ENCODE peak calls at places on chromosomes 7 and 10, in five cellular contexts. I, C, X, Q and A are unnamed samples.

GRCh38 chr7:75656740-75657139 is 82.0 kb downstream of the HIP1 start:
- DNase-seq in Q (no peak), C (no peak), X (no peak), I (no peak), A (no peak)

GRCh38 chr10:71486465-71487114 is 89.9 kb downstream of the CDH23 start:
- DNase-seq in Q (peak; percentile 24), X (no peak), C (no peak), I (no peak), A (no peak)

GRCh38 chr7:1457949-1458675 is 1.2 kb downstream of the MICALL2 start:
- DNase-seq in I (no peak), Q (no peak), X (no peak), C (no peak), A (no peak)

GRCh38 chr7:36455646-36456045 is 66.0 kb downstream of the ANLN start:
- DNase-seq in Q (no peak), X (no peak), I (no peak), C (no peak), A (no peak)

GRCh38 chr7:151425670-151426075 is 14.3 kb downstream of the CRYGN start:
- DNase-seq in I (no peak), Q (no peak), C (no peak), X (no peak), A (no peak)

GRCh38 chr7:81446212-81446611 is 323.6 kb downstream of the HGF start:
- DNase-seq in C (no peak), X (no peak), Q (no peak), I (no peak), A (no peak)

GRCh38 chr7:155743197-155743596 is 69.1 kb downstream of the SHH start:
- DNase-seq in Q (no peak), C (no peak), X (no peak), I (no peak), A (no peak)

GRCh38 chr10:62589689-62590088 is 214.8 kb upstream of the ADO start:
- DNase-seq in Q (no peak), C (no peak), X (no peak), I (no peak), A (no peak)

GRCh38 chr10:71344916-71345557 is 26.0 kb downstream of the SLC29A3 start:
- DNase-seq in C (no peak), X (no peak), I (no peak), Q (no peak), A (no peak)

GRCh38 chr7:40583653-40584424 is 449.0 kb downstream of the SUGCT start:
- DNase-seq in I (no peak), Q (peak; percentile 51), C (no peak), X (no peak), A (no peak)

GRCh38 chr10:17229967-17230682 is 2.1 kb downstream of the VIM start:
- DNase-seq in I (peak; percentile 95), C (peak; percentile 89), X (peak; percentile 90), Q (peak; percentile 72), A (peak; percentile 57)

GRCh38 chr7:128755075-128755474 is 15.9 kb downstream of the CALU start:
- DNase-seq in C (no peak), I (peak; percentile 0), Q (no peak), X (no peak), A (no peak)

GRCh38 chr7:123641901-123642300 is 13.8 kb upstream of the LMOD2 start:
- DNase-seq in X (no peak), I (no peak), C (no peak), Q (no peak), A (no peak)

GRCh38 chr7:41010418-41010817 is 692.5 kb downstream of the INHBA start:
- DNase-seq in C (no peak), X (no peak), I (no peak), Q (peak; percentile 54), A (no peak)

GRCh38 chr10:31083765-31084184 is 52.1 kb upstream of the ZNF438 start:
- DNase-seq in Q (peak; percentile 46), C (peak; percentile 47), I (no peak), X (peak; percentile 23), A (no peak)

GRCh38 chr10:117463545-117463920 is 79.0 kb upstream of the EMX2 start:
- DNase-seq in X (no peak), C (no peak), Q (no peak), I (no peak), A (no peak)

GRCh38 chr10:123375738-123376137 is 221.5 kb downstream of the BUB3 start:
- DNase-seq in Q (no peak), I (no peak), X (no peak), C (no peak), A (no peak)

GRCh38 chr7:92116949-92117348 is 17.3 kb downstream of the CYP51A1 start:
- DNase-seq in C (no peak), X (no peak), Q (no peak), I (no peak), A (no peak)

GRCh38 chr10:78763651-78764395 is 304.9 kb upstream of the ZMIZ1 start:
- DNase-seq in I (no peak), C (no peak), Q (no peak), X (peak; percentile 22), A (peak; percentile 4)

GRCh38 chr10:68957654-68958053 is 1.7 kb downstream of the DDX21 start:
- DNase-seq in I (no peak), X (no peak), C (no peak), Q (no peak), A (no peak)

GRCh38 chr7:139452948-139453672 is 30.4 kb downstream of the KLRG2 start:
- DNase-seq in I (no peak), Q (no peak), C (no peak), X (no peak), A (no peak)

GRCh38 chr10:47349941-47350371 is 1.8 kb downstream of the RBP3 start:
- DNase-seq in X (no peak), Q (no peak), I (no peak), C (no peak), A (no peak)

GRCh38 chr10:71262027-71262426 is 49.7 kb downstream of the UNC5B start:
- DNase-seq in X (no peak), I (no peak), Q (no peak), C (no peak), A (no peak)

GRCh38 chr10:77911535-77912123 is 14.9 kb downstream of the DLG5 start:
- DNase-seq in I (no peak), Q (no peak), X (no peak), C (no peak), A (no peak)

GRCh38 chr10:90644165-90644564 is 213.7 kb downstream of the HTR7 start:
- DNase-seq in Q (no peak), C (no peak), I (no peak), X (no peak), A (no peak)

GRCh38 chr10:127979566-127979965 is 72.7 kb downstream of the PTPRE start:
- DNase-seq in C (no peak), X (no peak), I (no peak), Q (no peak), A (no peak)

GRCh38 chr10:119267384-119267783 is 60.0 kb downstream of the GRK5 start:
- DNase-seq in X (no peak), C (no peak), I (no peak), Q (no peak), A (no peak)

GRCh38 chr10:100009283-100009792 is 409 bp downstream of the DNMBP start:
- DNase-seq in I (no peak), C (no peak), Q (peak; percentile 46), X (no peak), A (no peak)

GRCh38 chr10:100008708-100009282 is 952 bp downstream of the DNMBP start:
- DNase-seq in I (no peak), Q (no peak), C (no peak), X (no peak), A (no peak)

GRCh38 chr10:100007239-100008141 is 2.3 kb downstream of the DNMBP start:
- DNase-seq in C (no peak), X (peak; percentile 30), Q (no peak), I (no peak), A (no peak)

GRCh38 chr10:100008142-100008522 is 1.6 kb downstream of the DNMBP start:
- DNase-seq in Q (no peak), C (no peak), X (no peak), I (no peak), A (no peak)

GRCh38 chr10:100009793-100010676 is at the start of gene DNMBP:
- DNase-seq in X (peak; percentile 91), C (peak; percentile 77), I (no peak), Q (peak; percentile 63), A (peak; percentile 35)
- TF ChIP-seq CTCF in X (peak; percentile 18), C (peak; percentile 29), I (peak; percentile 46), Q (peak; percentile 59), A (no peak)

GRCh38 chr7:67636363-67637355 is 640.0 kb downstream of the TYW1 start:
- DNase-seq in Q (no peak), X (no peak), C (no peak), I (no peak), A (no peak)
- TF ChIP-seq CTCF in Q (no peak), X (no peak), C (no peak), I (peak; percentile 8), A (no peak)

GRCh38 chr10:121900443-121901174 is 27.2 kb downstream of the ATE1 start:
- DNase-seq in X (peak; percentile 15), C (no peak), I (no peak), Q (peak; percentile 58), A (no peak)
- TF ChIP-seq CTCF in X (peak; percentile 63), C (peak; percentile 90), I (peak; percentile 71), Q (peak; percentile 57), A (no peak)

GRCh38 chr10:29517352-29517923 is 117.3 kb downstream of the SVIL start:
- DNase-seq in I (no peak), C (no peak), Q (peak; percentile 57), X (no peak), A (no peak)
- TF ChIP-seq CTCF in I (peak; percentile 59), C (no peak), Q (peak; percentile 28), X (peak; percentile 77), A (no peak)

DNA sequence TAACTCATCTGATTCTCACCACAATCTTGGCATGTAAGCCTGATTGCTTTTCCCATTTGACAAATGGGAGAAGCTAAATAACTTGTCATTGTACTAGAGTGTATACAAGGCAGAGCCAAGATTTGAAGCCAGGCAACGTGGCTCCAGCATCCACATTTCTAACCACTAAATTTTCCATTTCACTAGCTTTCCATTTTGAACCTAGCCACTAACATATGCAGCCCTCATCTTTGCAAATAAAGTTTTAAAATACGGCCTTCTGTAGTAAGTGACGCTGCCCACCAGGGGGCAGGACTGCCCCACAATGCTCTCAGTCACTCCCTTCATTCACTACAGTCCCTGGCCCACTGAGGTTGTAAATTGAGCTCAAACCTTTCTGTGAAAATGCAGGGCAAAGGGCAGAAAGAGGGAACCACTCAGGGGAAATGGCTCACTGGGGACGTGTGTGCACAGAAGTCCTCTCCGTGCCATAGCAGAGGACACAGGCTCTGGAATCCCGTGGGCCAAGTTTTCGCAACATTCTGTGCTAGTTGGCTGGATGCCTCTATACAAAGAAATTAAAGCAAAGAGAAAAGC is 315.7 kb downstream of the TNS3 start:
- DNase-seq in X (peak; percentile 30), I (no peak), C (no peak), Q (peak; percentile 47), A (no peak)
- TF ChIP-seq CTCF in X (peak; percentile 90), I (peak; percentile 95), C (peak; percentile 30), Q (peak; percentile 89), A (peak; percentile 78)

GRCh38 chr10:110918269-110918632 is 729 bp downstream of the BBIP1 start:
- DNase-seq in I (peak; percentile 98), X (peak; percentile 26), Q (peak; percentile 87), C (peak; percentile 77), A (peak; percentile 73)
- TF ChIP-seq CTCF in I (peak; percentile 23), X (no peak), Q (no peak), C (no peak), A (no peak)